ENCODE peak calls at places on chromosomes 5 and 9, in four cellular contexts. One of them, this sample, is unnamed.

GRCh38 chr5:179142434-179143198 is 82.4 kb downstream of the ZNF354C start:
- DNase-seq in naive B cell: no peak
- DNase-seq in brain microvascular endothelial cell: peak; percentile 68
- DNase-seq in HFF-Myc: peak; percentile 27
- DNase-seq in this sample: peak; percentile 3

GRCh38 chr9:91422832-91423711 is 560 bp downstream of the NFIL3 start:
- DNase-seq in naive B cell: peak; percentile 59
- DNase-seq in brain microvascular endothelial cell: peak; percentile 58
- DNase-seq in HFF-Myc: no peak
- DNase-seq in this sample: no peak

GRCh38 chr9:113888361-113888760 is 12.3 kb downstream of the ZNF618 start:
- DNase-seq in naive B cell: no peak
- DNase-seq in brain microvascular endothelial cell: no peak
- DNase-seq in HFF-Myc: no peak
- DNase-seq in this sample: no peak

GRCh38 chr5:160959804-160960203 is 107.8 kb upstream of the ATP10B start:
- DNase-seq in naive B cell: no peak
- DNase-seq in brain microvascular endothelial cell: no peak
- DNase-seq in HFF-Myc: no peak
- DNase-seq in this sample: no peak

GRCh38 chr9:114588671-114589526 is 1.3 kb downstream of the ATP6V1G1 start:
- DNase-seq in naive B cell: no peak
- DNase-seq in brain microvascular endothelial cell: peak; percentile 27
- DNase-seq in HFF-Myc: no peak
- DNase-seq in this sample: no peak

GRCh38 chr9:127308559-127309429 is 44.2 kb downstream of the GARNL3 start:
- DNase-seq in naive B cell: no peak
- DNase-seq in brain microvascular endothelial cell: no peak
- DNase-seq in HFF-Myc: no peak
- DNase-seq in this sample: no peak

GRCh38 chr9:136156216-136157120 is 37.8 kb upstream of the TMEM250 start:
- DNase-seq in naive B cell: no peak
- DNase-seq in brain microvascular endothelial cell: no peak
- DNase-seq in HFF-Myc: no peak
- DNase-seq in this sample: no peak

GRCh38 chr5:151534345-151534744 is 56.8 kb downstream of the FAT2 start:
- DNase-seq in naive B cell: no peak
- DNase-seq in brain microvascular endothelial cell: no peak
- DNase-seq in HFF-Myc: no peak
- DNase-seq in this sample: no peak

GRCh38 chr9:77707696-77708095 is 59.6 kb upstream of the GNA14 start:
- DNase-seq in naive B cell: no peak
- DNase-seq in brain microvascular endothelial cell: peak; percentile 97
- DNase-seq in HFF-Myc: peak; percentile 98
- DNase-seq in this sample: peak; percentile 92

GRCh38 chr5:158819840-158820620 is 279.7 kb downstream of the EBF1 start:
- DNase-seq in naive B cell: peak; percentile 43
- DNase-seq in brain microvascular endothelial cell: peak; percentile 77
- DNase-seq in HFF-Myc: peak; percentile 4
- DNase-seq in this sample: no peak

GRCh38 chr5:166347051-166347450 is 1944.4 kb upstream of the WWC1 start:
- DNase-seq in naive B cell: no peak
- DNase-seq in brain microvascular endothelial cell: no peak
- DNase-seq in HFF-Myc: no peak
- DNase-seq in this sample: no peak

GRCh38 chr5:56211298-56211865 is 21.7 kb downstream of the ANKRD55 start:
- DNase-seq in naive B cell: no peak
- DNase-seq in brain microvascular endothelial cell: peak; percentile 90
- DNase-seq in HFF-Myc: peak; percentile 62
- DNase-seq in this sample: peak; percentile 81

GRCh38 chr9:82421498-82421897 is 432.9 kb downstream of the SPATA31D1 start:
- DNase-seq in naive B cell: no peak
- DNase-seq in brain microvascular endothelial cell: no peak
- DNase-seq in HFF-Myc: no peak
- DNase-seq in this sample: no peak

GRCh38 chr9:68507796-68508145 is 32.9 kb downstream of the TMEM252 start:
- DNase-seq in naive B cell: no peak
- DNase-seq in brain microvascular endothelial cell: no peak
- DNase-seq in HFF-Myc: no peak
- DNase-seq in this sample: no peak

GRCh38 chr5:156934450-156935211 is 28.4 kb downstream of the TIMD4 start:
- DNase-seq in naive B cell: peak; percentile 25
- DNase-seq in brain microvascular endothelial cell: no peak
- DNase-seq in HFF-Myc: no peak
- DNase-seq in this sample: no peak

This sample was measured in glomerular endothelial cell.